ENCODE peak calls at places on chromosomes 11 and 22, in ten cellular contexts. M is dorsolateral prefrontal cortex; H is fibroblast of lung; O is lower lobe of right lung; R is heart left ventricle; N is stomach; Z is GM23338; S is adrenal gland; Q is heart right ventricle; F is CD4-positive, alpha-beta T cell. K is an unnamed sample.

GRCh38 chr22:38465673-38466490 is 2.0 kb upstream of the KDELR3 start:
- DNase-seq in M (no peak), S (no peak), N (no peak), O (peak; percentile 37), H (no peak), F (no peak), Z (no peak), R (peak; percentile 52), Q (no peak), K (no peak)

GRCh38 chr11:78000193-78000592 is 5.7 kb upstream of the INTS4 start:
- DNase-seq in Q (peak; percentile 25), N (peak; percentile 46), F (peak; percentile 38), H (peak; percentile 82), O (no peak), S (peak; percentile 75), R (no peak), Z (peak; percentile 92), M (peak; percentile 31), K (peak; percentile 64)

GRCh38 chr22:46528121-46528610 is 9.3 kb downstream of the CELSR1 start:
- DNase-seq in F (no peak), Q (no peak), O (no peak), S (peak; percentile 29), N (no peak), R (no peak), Z (no peak), M (no peak), H (peak; percentile 55), K (no peak)

GRCh38 chr11:128520206-128520885 is 67.0 kb downstream of the ETS1 start:
- DNase-seq in Z (no peak), F (no peak), O (no peak), R (no peak), S (no peak), M (no peak), N (no peak), Q (no peak), H (peak; percentile 32), K (no peak)

GRCh38 chr22:29214232-29214631 is 8.5 kb downstream of the EMID1 start:
- DNase-seq in Q (no peak), Z (no peak), N (no peak), H (no peak), O (no peak), M (no peak), S (no peak), F (no peak), R (peak; percentile 28), K (no peak)

GRCh38 chr11:57290288-57290687 is 34.5 kb downstream of the TNKS1BP1 start:
- DNase-seq in S (no peak), Q (no peak), H (peak; percentile 40), N (no peak), O (no peak), R (no peak), M (no peak), Z (no peak), F (no peak), K (no peak)

GRCh38 chr11:100273066-100273815 is 413.8 kb upstream of the ARHGAP42 start:
- DNase-seq in H (no peak), M (no peak), R (no peak), O (no peak), N (no peak), F (no peak), S (no peak), Q (no peak), Z (no peak), K (no peak)

GRCh38 chr11:60772666-60773065 is 12.5 kb upstream of the MS4A10 start:
- DNase-seq in R (no peak), H (no peak), F (no peak), O (peak; percentile 33), N (no peak), S (no peak), M (no peak), Q (no peak), Z (no peak), K (no peak)

GRCh38 chr11:12363373-12363772 is 14.0 kb upstream of the PARVA start:
- DNase-seq in H (no peak), Q (no peak), R (no peak), S (no peak), O (no peak), N (no peak), M (no peak), Z (no peak), F (no peak), K (no peak)

GRCh38 chr11:58275002-58275401 is 6.9 kb upstream of the OR10W1 start:
- DNase-seq in F (no peak), H (no peak), R (no peak), M (no peak), Z (no peak), N (no peak), S (no peak), O (no peak), Q (no peak), K (no peak)

GRCh38 chr11:128828350-128828749 is 38.7 kb downstream of the KCNJ1 start:
- DNase-seq in Q (no peak), Z (no peak), O (no peak), M (no peak), S (no peak), H (no peak), F (no peak), N (no peak), R (no peak), K (no peak)

GRCh38 chr11:47545298-47545697 is 7.6 kb downstream of the CELF1 start:
- DNase-seq in N (no peak), F (no peak), Z (no peak), R (no peak), M (no peak), O (no peak), S (no peak), H (no peak), Q (no peak), K (no peak)

GRCh38 chr11:47863189-47863892 is 15.2 kb upstream of the NUP160 start:
- DNase-seq in H (peak; percentile 85), N (no peak), S (no peak), M (no peak), Z (no peak), Q (no peak), F (no peak), O (no peak), R (no peak), K (no peak)

GRCh38 chr11:17763703-17764102 is 29.1 kb downstream of the KCNC1 start:
- DNase-seq in Z (no peak), S (no peak), R (no peak), H (no peak), N (no peak), M (no peak), Q (no peak), O (no peak), F (no peak), K (no peak)

GRCh38 chr11:7846003-7846402 is 49.3 kb upstream of the OR5P2 start:
- DNase-seq in S (no peak), M (no peak), Q (no peak), R (no peak), O (no peak), N (no peak), F (no peak), Z (no peak), H (no peak), K (no peak)

GRCh38 chr11:7851391-7851790 is 54.6 kb upstream of the OR5P2 start:
- DNase-seq in Z (peak; percentile 57), N (no peak), Q (no peak), S (no peak), O (no peak), M (no peak), H (no peak), R (no peak), F (no peak), K (no peak)
- TF ChIP-seq CTCF in Z (peak; percentile 46), N (no peak), Q (no peak), S (no peak), O (no peak), M (no peak), H (no peak), R (no peak), F (no peak), K (no peak)

DNA sequence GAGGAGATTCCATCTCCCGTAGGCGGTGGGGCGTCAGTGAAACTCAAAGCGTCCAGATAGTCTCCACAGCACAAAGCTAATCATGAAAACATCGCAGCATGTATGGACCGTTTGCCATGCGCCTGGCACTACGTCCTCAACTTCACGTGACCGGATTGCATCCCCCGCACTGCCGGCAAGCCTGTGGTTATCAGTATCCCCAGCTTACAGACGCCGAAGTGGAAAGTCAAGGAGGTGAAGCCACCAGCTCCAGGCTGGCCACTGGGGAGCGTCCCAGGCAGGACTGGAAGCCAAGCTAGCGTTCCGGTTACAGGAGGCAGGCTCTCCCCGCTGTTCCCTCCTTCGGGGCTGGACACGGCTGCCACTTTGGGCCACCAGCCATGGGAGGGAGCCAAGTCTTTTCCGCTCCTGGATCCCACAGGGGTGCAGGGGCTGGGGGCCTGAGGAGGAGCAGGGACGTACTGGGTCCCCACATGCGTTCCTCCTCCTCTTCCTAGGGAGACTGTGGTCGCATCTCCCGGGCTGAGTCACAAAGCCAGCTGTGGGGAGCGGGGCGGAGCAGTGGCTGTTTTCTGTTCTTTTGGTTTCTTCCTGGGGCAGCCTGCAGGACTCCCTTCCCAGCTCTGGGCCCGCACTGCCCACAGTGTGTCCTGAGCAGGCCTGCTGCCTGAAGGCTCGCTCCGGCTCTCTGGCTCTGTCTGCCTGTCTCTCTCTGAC is 4.3 kb upstream of the OSBPL5 start:
- DNase-seq in F (no peak), Q (peak; percentile 62), Z (peak; percentile 71), M (no peak), R (no peak), H (peak; percentile 66), O (peak; percentile 55), N (peak; percentile 34), S (peak; percentile 63), K (no peak)
- TF ChIP-seq CTCF in F (no peak), Q (no peak), Z (no peak), M (no peak), R (no peak), H (peak; percentile 4), O (no peak), N (no peak), S (no peak), K (no peak)

GRCh38 chr22:44957267-44957905 is 52.4 kb downstream of the PHF21B start:
- DNase-seq in M (no peak), N (no peak), R (no peak), H (no peak), Z (peak; percentile 72), F (no peak), O (no peak), Q (no peak), S (no peak), K (no peak)
- TF ChIP-seq CTCF in M (no peak), N (no peak), R (no peak), H (no peak), Z (peak; percentile 50), F (no peak), O (no peak), Q (no peak), S (no peak), K (no peak)

DNA sequence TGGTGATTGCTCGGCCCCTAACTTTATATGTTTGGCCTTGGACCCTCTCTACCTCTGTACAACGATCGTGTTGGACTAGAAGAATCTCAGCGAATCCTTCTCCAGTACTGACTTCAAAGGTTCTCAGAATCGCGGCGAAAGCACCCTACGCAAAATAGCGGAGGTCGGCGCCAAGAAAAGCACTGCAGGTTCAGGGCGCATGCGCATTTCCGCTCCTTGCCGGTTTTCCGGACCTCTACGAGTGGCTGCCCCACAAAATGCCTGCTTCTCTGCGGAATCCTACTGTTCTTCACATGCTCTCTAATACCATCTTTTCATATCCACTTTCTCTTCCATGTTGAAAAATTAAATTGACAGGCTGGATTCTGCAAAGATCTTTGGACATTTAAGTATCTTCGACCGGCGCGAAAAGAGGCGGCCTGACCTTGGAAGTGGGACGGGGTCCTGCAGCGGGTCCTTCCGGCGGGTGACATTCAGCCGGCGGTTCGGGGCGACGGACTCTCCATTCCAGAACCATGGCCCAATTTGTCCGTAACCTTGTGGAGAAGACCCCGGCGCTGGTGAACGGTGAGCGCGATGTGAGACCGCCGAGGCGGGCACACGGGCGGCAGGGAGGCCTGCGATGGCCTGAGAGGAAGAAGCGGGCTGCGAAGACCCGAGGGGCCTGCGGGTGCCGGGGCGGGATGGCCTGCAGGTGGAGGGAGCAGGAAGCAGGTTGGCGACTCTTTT is at the start of gene ATP5MG:
- DNase-seq in H (peak; percentile 90), Z (peak; percentile 97), Q (peak; percentile 95), N (peak; percentile 91), S (peak; percentile 96), R (peak; percentile 95), M (peak; percentile 90), F (peak; percentile 91), O (peak; percentile 94), K (peak; percentile 91)
- TF ChIP-seq CTCF in H (no peak), Z (no peak), Q (no peak), N (no peak), S (peak; percentile 2), R (no peak), M (no peak), F (no peak), O (no peak), K (no peak)

K was measured in GM10248.